ENCODE peak calls at places on chromosome 17, in ten cellular contexts. One of them, this sample, is unnamed.

GRCh38 chr17:60091908-60092331 is 13.2 kb upstream of the HEATR6 start:
- DNase-seq in tibial artery: no peak
- DNase-seq in choroid plexus epithelial cell: peak; percentile 90
- DNase-seq in endothelial cell: no peak
- DNase-seq in endodermal cell: no peak
- DNase-seq in cardiac muscle cell: no peak
- DNase-seq in colonic mucosa: no peak
- DNase-seq in neural crest cell: no peak
- DNase-seq in glutamatergic neuron: no peak
- DNase-seq in nephron progenitor cell: no peak
- DNase-seq in this sample: no peak

GRCh38 chr17:60154616-60155426 is 5.0 kb downstream of the CA4 start:
- DNase-seq in tibial artery: no peak
- DNase-seq in choroid plexus epithelial cell: peak; percentile 66
- DNase-seq in endothelial cell: no peak
- DNase-seq in endodermal cell: peak; percentile 71
- DNase-seq in cardiac muscle cell: no peak
- DNase-seq in colonic mucosa: no peak
- DNase-seq in neural crest cell: no peak
- DNase-seq in glutamatergic neuron: peak; percentile 54
- DNase-seq in nephron progenitor cell: no peak
- DNase-seq in this sample: no peak

GRCh38 chr17:62627904-62628603 is 584 bp downstream of the MRC2 start:
- DNase-seq in tibial artery: peak; percentile 50
- DNase-seq in choroid plexus epithelial cell: peak; percentile 78
- DNase-seq in endothelial cell: no peak
- DNase-seq in endodermal cell: no peak
- DNase-seq in cardiac muscle cell: peak; percentile 50
- DNase-seq in colonic mucosa: peak; percentile 39
- DNase-seq in neural crest cell: no peak
- DNase-seq in glutamatergic neuron: no peak
- DNase-seq in nephron progenitor cell: peak; percentile 62
- DNase-seq in this sample: no peak

GRCh38 chr17:39612935-39613465 is 5.3 kb upstream of the NEUROD2 start:
- DNase-seq in tibial artery: no peak
- DNase-seq in choroid plexus epithelial cell: no peak
- DNase-seq in endothelial cell: no peak
- DNase-seq in endodermal cell: no peak
- DNase-seq in cardiac muscle cell: no peak
- DNase-seq in colonic mucosa: no peak
- DNase-seq in neural crest cell: no peak
- DNase-seq in glutamatergic neuron: no peak
- DNase-seq in nephron progenitor cell: peak; percentile 6
- DNase-seq in this sample: no peak

GRCh38 chr17:50613007-50613406 is 21.7 kb upstream of the ABCC3 start:
- DNase-seq in tibial artery: no peak
- DNase-seq in choroid plexus epithelial cell: no peak
- DNase-seq in endothelial cell: no peak
- DNase-seq in endodermal cell: no peak
- DNase-seq in cardiac muscle cell: no peak
- DNase-seq in colonic mucosa: no peak
- DNase-seq in neural crest cell: no peak
- DNase-seq in glutamatergic neuron: no peak
- DNase-seq in nephron progenitor cell: no peak
- DNase-seq in this sample: no peak

GRCh38 chr17:62974788-62975586 is 9.0 kb downstream of the TANC2 start:
- DNase-seq in tibial artery: no peak
- DNase-seq in choroid plexus epithelial cell: peak; percentile 48
- DNase-seq in endothelial cell: no peak
- DNase-seq in endodermal cell: no peak
- DNase-seq in cardiac muscle cell: no peak
- DNase-seq in colonic mucosa: no peak
- DNase-seq in neural crest cell: no peak
- DNase-seq in glutamatergic neuron: no peak
- DNase-seq in nephron progenitor cell: no peak
- DNase-seq in this sample: no peak

GRCh38 chr17:47301831-47302230 is 21.9 kb upstream of the EFCAB13 start:
- DNase-seq in tibial artery: no peak
- DNase-seq in choroid plexus epithelial cell: no peak
- DNase-seq in endothelial cell: no peak
- DNase-seq in endodermal cell: no peak
- DNase-seq in cardiac muscle cell: no peak
- DNase-seq in colonic mucosa: no peak
- DNase-seq in neural crest cell: no peak
- DNase-seq in glutamatergic neuron: no peak
- DNase-seq in nephron progenitor cell: no peak
- DNase-seq in this sample: no peak

GRCh38 chr17:63446981-63447687 is 1.0 kb upstream of the CYB561 start:
- DNase-seq in tibial artery: peak; percentile 48
- DNase-seq in choroid plexus epithelial cell: no peak
- DNase-seq in endothelial cell: peak; percentile 77
- DNase-seq in endodermal cell: peak; percentile 90
- DNase-seq in cardiac muscle cell: no peak
- DNase-seq in colonic mucosa: peak; percentile 58
- DNase-seq in neural crest cell: no peak
- DNase-seq in glutamatergic neuron: peak; percentile 59
- DNase-seq in nephron progenitor cell: no peak
- DNase-seq in this sample: no peak

GRCh38 chr17:19457046-19457445 is 46.0 kb downstream of the RNF112 start:
- DNase-seq in tibial artery: no peak
- DNase-seq in choroid plexus epithelial cell: no peak
- DNase-seq in endothelial cell: no peak
- DNase-seq in endodermal cell: peak; percentile 57
- DNase-seq in cardiac muscle cell: no peak
- DNase-seq in colonic mucosa: no peak
- DNase-seq in neural crest cell: no peak
- DNase-seq in glutamatergic neuron: no peak
- DNase-seq in nephron progenitor cell: no peak
- DNase-seq in this sample: no peak

GRCh38 chr17:6109541-6109940 is 39.4 kb downstream of the WSCD1 start:
- DNase-seq in tibial artery: no peak
- DNase-seq in choroid plexus epithelial cell: no peak
- DNase-seq in endothelial cell: no peak
- DNase-seq in endodermal cell: no peak
- DNase-seq in cardiac muscle cell: no peak
- DNase-seq in colonic mucosa: no peak
- DNase-seq in neural crest cell: no peak
- DNase-seq in glutamatergic neuron: no peak
- DNase-seq in nephron progenitor cell: no peak
- DNase-seq in this sample: no peak

GRCh38 chr17:69643686-69644085 is 229.2 kb downstream of the MAP2K6 start:
- DNase-seq in tibial artery: no peak
- DNase-seq in choroid plexus epithelial cell: peak; percentile 22
- DNase-seq in endothelial cell: no peak
- DNase-seq in endodermal cell: no peak
- DNase-seq in cardiac muscle cell: no peak
- DNase-seq in colonic mucosa: no peak
- DNase-seq in neural crest cell: no peak
- DNase-seq in glutamatergic neuron: no peak
- DNase-seq in nephron progenitor cell: no peak
- DNase-seq in this sample: no peak

GRCh38 chr17:41880130-41880529 is 14.9 kb upstream of the KLHL11 start:
- DNase-seq in tibial artery: no peak
- DNase-seq in choroid plexus epithelial cell: no peak
- DNase-seq in endothelial cell: no peak
- DNase-seq in endodermal cell: no peak
- DNase-seq in cardiac muscle cell: no peak
- DNase-seq in colonic mucosa: no peak
- DNase-seq in neural crest cell: no peak
- DNase-seq in glutamatergic neuron: no peak
- DNase-seq in nephron progenitor cell: no peak
- DNase-seq in this sample: no peak

GRCh38 chr17:41882756-41883155 is 17.5 kb upstream of the KLHL11 start:
- DNase-seq in tibial artery: no peak
- DNase-seq in choroid plexus epithelial cell: no peak
- DNase-seq in endothelial cell: no peak
- DNase-seq in endodermal cell: no peak
- DNase-seq in cardiac muscle cell: no peak
- DNase-seq in colonic mucosa: no peak
- DNase-seq in neural crest cell: no peak
- DNase-seq in glutamatergic neuron: no peak
- DNase-seq in nephron progenitor cell: no peak
- DNase-seq in this sample: no peak

GRCh38 chr17:41888332-41888965 is 23.2 kb upstream of the KLHL11 start:
- DNase-seq in tibial artery: no peak
- DNase-seq in choroid plexus epithelial cell: no peak
- DNase-seq in endothelial cell: no peak
- DNase-seq in endodermal cell: no peak
- DNase-seq in cardiac muscle cell: no peak
- DNase-seq in colonic mucosa: no peak
- DNase-seq in neural crest cell: no peak
- DNase-seq in glutamatergic neuron: no peak
- DNase-seq in nephron progenitor cell: no peak
- DNase-seq in this sample: no peak

GRCh38 chr17:41891135-41892065 is 26.2 kb upstream of the KLHL11 start:
- DNase-seq in tibial artery: no peak
- DNase-seq in choroid plexus epithelial cell: no peak
- DNase-seq in endothelial cell: no peak
- DNase-seq in endodermal cell: no peak
- DNase-seq in cardiac muscle cell: no peak
- DNase-seq in colonic mucosa: no peak
- DNase-seq in neural crest cell: no peak
- DNase-seq in glutamatergic neuron: no peak
- DNase-seq in nephron progenitor cell: no peak
- DNase-seq in this sample: no peak

DNA sequence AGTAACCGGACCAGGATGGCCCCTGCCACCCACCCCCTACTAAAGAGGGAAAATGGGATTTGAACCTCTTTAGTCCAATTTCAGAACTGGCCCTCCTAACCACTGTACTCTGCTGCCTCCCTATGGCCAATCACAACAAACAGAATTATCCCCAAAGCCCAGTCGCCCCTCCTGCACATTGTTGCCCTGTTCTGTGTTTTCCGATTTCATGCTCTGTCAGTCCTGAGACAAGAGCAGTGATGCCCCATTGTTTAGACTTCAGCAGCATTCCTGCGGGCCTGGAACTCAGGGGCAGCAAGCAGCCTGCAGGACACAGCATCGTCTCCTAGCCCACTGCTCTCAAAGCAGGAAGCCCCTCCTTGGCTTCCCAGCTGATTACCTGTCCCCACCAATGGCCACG is 20.5 kb upstream of the KLHL11 start:
- DNase-seq in tibial artery: no peak
- DNase-seq in choroid plexus epithelial cell: peak; percentile 27
- DNase-seq in endothelial cell: no peak
- DNase-seq in endodermal cell: no peak
- DNase-seq in cardiac muscle cell: peak; percentile 23
- DNase-seq in colonic mucosa: no peak
- DNase-seq in neural crest cell: peak; percentile 36
- DNase-seq in glutamatergic neuron: no peak
- DNase-seq in nephron progenitor cell: peak; percentile 17
- DNase-seq in this sample: no peak
- TF ChIP-seq CTCF in tibial artery: no peak
- TF ChIP-seq CTCF in choroid plexus epithelial cell: peak; percentile 42
- TF ChIP-seq CTCF in endothelial cell: no peak
- TF ChIP-seq CTCF in endodermal cell: peak; percentile 61
- TF ChIP-seq CTCF in cardiac muscle cell: peak; percentile 11
- TF ChIP-seq CTCF in colonic mucosa: no peak
- TF ChIP-seq CTCF in neural crest cell: peak; percentile 53
- TF ChIP-seq CTCF in glutamatergic neuron: no peak
- TF ChIP-seq CTCF in nephron progenitor cell: no peak
- TF ChIP-seq CTCF in this sample: peak; percentile 32

DNA sequence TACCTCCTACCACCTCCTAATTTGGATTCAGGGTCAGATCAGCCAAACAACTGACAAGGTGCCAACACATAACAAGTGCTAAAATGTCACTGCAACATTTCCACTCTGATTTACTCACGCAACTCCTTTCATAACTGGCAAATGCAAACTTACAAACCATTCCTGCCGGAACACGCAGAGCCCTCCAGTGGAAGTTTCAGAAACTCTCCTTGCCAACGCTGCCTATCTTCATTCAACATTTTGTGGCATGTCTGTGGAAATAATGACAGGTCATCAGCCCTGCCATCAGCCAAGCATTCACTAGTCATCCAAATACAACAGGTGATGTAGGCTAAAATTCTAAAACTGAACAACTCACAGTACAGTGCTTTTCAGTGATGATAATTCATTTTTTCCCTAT is 37.7 kb upstream of the OR3A1 start:
- DNase-seq in tibial artery: no peak
- DNase-seq in choroid plexus epithelial cell: no peak
- DNase-seq in endothelial cell: no peak
- DNase-seq in endodermal cell: no peak
- DNase-seq in cardiac muscle cell: no peak
- DNase-seq in colonic mucosa: no peak
- DNase-seq in neural crest cell: no peak
- DNase-seq in glutamatergic neuron: no peak
- DNase-seq in nephron progenitor cell: no peak
- DNase-seq in this sample: no peak
- TF ChIP-seq CTCF in tibial artery: no peak
- TF ChIP-seq CTCF in choroid plexus epithelial cell: no peak
- TF ChIP-seq CTCF in endothelial cell: no peak
- TF ChIP-seq CTCF in endodermal cell: no peak
- TF ChIP-seq CTCF in cardiac muscle cell: no peak
- TF ChIP-seq CTCF in colonic mucosa: no peak
- TF ChIP-seq CTCF in neural crest cell: no peak
- TF ChIP-seq CTCF in glutamatergic neuron: no peak
- TF ChIP-seq CTCF in nephron progenitor cell: no peak
- TF ChIP-seq CTCF in this sample: no peak

DNA sequence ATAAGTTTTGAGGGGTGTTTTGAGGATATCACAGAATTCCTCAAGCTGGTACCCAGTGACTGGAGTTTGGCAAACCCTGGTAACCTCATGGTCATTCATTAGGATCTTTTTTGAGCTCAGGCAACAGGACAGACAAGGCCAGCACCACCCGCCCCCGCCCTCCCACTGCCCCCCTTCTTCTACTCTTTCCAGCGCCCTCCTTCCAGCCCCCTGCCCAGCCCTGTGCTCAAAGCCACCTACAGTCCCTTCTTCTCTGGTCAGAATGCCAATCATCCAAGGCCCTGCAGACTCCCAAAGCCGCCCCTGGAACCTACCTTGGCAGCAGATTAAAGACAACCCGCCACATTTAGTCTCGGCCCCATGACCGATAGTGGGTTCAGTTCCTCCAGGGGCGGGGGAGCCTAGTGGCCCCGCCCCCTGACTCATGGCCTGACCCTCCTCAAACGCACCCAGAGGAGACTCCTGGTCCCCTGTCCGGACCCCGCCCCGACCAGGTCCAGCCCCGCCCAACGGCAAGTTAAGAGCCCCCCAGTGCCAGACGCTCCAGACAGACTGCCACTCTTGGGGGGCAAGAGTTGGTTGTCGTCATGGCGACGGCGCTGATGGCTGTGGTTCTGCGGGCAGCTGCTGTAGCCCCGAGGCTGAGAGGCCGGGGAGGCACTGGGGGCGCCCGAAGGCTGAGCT is at the start of gene NAGS:
- DNase-seq in tibial artery: no peak
- DNase-seq in choroid plexus epithelial cell: no peak
- DNase-seq in endothelial cell: no peak
- DNase-seq in endodermal cell: peak; percentile 89
- DNase-seq in cardiac muscle cell: peak; percentile 35
- DNase-seq in colonic mucosa: peak; percentile 29
- DNase-seq in neural crest cell: no peak
- DNase-seq in glutamatergic neuron: peak; percentile 41
- DNase-seq in nephron progenitor cell: peak; percentile 50
- DNase-seq in this sample: no peak
- TF ChIP-seq CTCF in tibial artery: no peak
- TF ChIP-seq CTCF in choroid plexus epithelial cell: no peak
- TF ChIP-seq CTCF in endothelial cell: no peak
- TF ChIP-seq CTCF in endodermal cell: no peak
- TF ChIP-seq CTCF in cardiac muscle cell: no peak
- TF ChIP-seq CTCF in colonic mucosa: no peak
- TF ChIP-seq CTCF in neural crest cell: no peak
- TF ChIP-seq CTCF in glutamatergic neuron: no peak
- TF ChIP-seq CTCF in nephron progenitor cell: no peak
- TF ChIP-seq CTCF in this sample: no peak

GRCh38 chr17:71379512-71379911 is 741.3 kb upstream of the SOX9 start:
- DNase-seq in tibial artery: no peak
- DNase-seq in choroid plexus epithelial cell: no peak
- DNase-seq in endothelial cell: no peak
- DNase-seq in endodermal cell: no peak
- DNase-seq in cardiac muscle cell: no peak
- DNase-seq in colonic mucosa: no peak
- DNase-seq in neural crest cell: no peak
- DNase-seq in glutamatergic neuron: no peak
- DNase-seq in nephron progenitor cell: no peak
- DNase-seq in this sample: no peak
- TF ChIP-seq CTCF in tibial artery: no peak
- TF ChIP-seq CTCF in choroid plexus epithelial cell: no peak
- TF ChIP-seq CTCF in endothelial cell: no peak
- TF ChIP-seq CTCF in endodermal cell: no peak
- TF ChIP-seq CTCF in cardiac muscle cell: no peak
- TF ChIP-seq CTCF in colonic mucosa: no peak
- TF ChIP-seq CTCF in neural crest cell: no peak
- TF ChIP-seq CTCF in glutamatergic neuron: no peak
- TF ChIP-seq CTCF in nephron progenitor cell: no peak
- TF ChIP-seq CTCF in this sample: no peak

This sample was measured in osteocyte.